ENCODE peak calls at places on chromosomes 7 and 10, in five cellular contexts. I is esophagus squamous epithelium, F is right atrium auricular region, X is AG04450, V is HL-60. E is an unnamed sample. For H3K27me3, the result is how much of the 10 kb centered on the place peaks cover.

GRCh38 chr10:48523820-48524758 is 80.8 kb downstream of the ARHGAP22 start:
- DNase-seq in I (no peak), F (no peak), X (no peak), V (no peak), E (no peak)

GRCh38 chr7:139153832-139154231 is 44.3 kb upstream of the ZC3HAV1 start:
- DNase-seq in I (no peak), F (no peak), X (peak), V (no peak), E (no peak)

GRCh38 chr10:70914316-70914864 is 26.0 kb upstream of the PCBD1 start:
- DNase-seq in I (no peak), F (no peak), X (no peak), V (no peak), E (no peak)

GRCh38 chr7:97871659-97872024 is 566 bp downstream of the ASNS start:
- DNase-seq in I (no peak), F (no peak), X (no peak), V (no peak), E (no peak)

GRCh38 chr10:2897619-2898508 is 169.5 kb upstream of the PFKP start:
- DNase-seq in I (no peak), F (peak), X (no peak), V (no peak), E (no peak)

GRCh38 chr7:11847336-11847735 is 15.3 kb upstream of the THSD7A start:
- DNase-seq in I (no peak), F (no peak), X (no peak), V (no peak), E (no peak)

GRCh38 chr10:14450041-14450491 is 119.3 kb upstream of the FRMD4A start:
- DNase-seq in I (no peak), F (no peak), X (no peak), V (no peak), E (no peak)

GRCh38 chr7:26918241-26918640 is 53.9 kb upstream of the SKAP2 start:
- DNase-seq in I (no peak), F (no peak), X (no peak), V (no peak), E (no peak)

GRCh38 chr10:1041514-1041913 is 7.4 kb downstream of the IDI1 start:
- DNase-seq in I (no peak), F (no peak), X (no peak), V (no peak), E (no peak)

GRCh38 chr7:158403013-158403821 is 184.4 kb downstream of the PTPRN2 start:
- DNase-seq in I (no peak), F (no peak), X (no peak), V (no peak), E (no peak)

GRCh38 chr10:102398172-102399020 is 2.9 kb downstream of the NFKB2 start:
- DNase-seq in I (no peak), F (no peak), X (no peak), V (no peak), E (no peak)

GRCh38 chr10:1061930-1062769 is 6.0 kb downstream of the WDR37 start:
- DNase-seq in I (no peak), F (no peak), X (no peak), V (no peak), E (no peak)

GRCh38 chr7:2953099-2953498 is 90.6 kb downstream of the CARD11 start:
- DNase-seq in I (no peak), F (no peak), X (no peak), V (no peak), E (peak)

GRCh38 chr7:77687100-77687746 is 9.0 kb upstream of the RSBN1L start:
- DNase-seq in I (no peak), F (no peak), X (peak), V (no peak), E (no peak)

GRCh38 chr10:24541239-24541753 is 182.4 kb downstream of the ARHGAP21 start:
- DNase-seq in I (no peak), F (no peak), X (no peak), V (no peak), E (no peak)

GRCh38 chr10:3330687-3331086 is 158.1 kb upstream of the PITRM1 start:
- DNase-seq in I (no peak), F (no peak), X (peak), V (peak), E (no peak)

GRCh38 chr10:49398986-49399385 is 3.1 kb upstream of the DRGX start:
- DNase-seq in I (no peak), F (no peak), X (no peak), V (no peak), E (no peak)

GRCh38 chr7:112701456-112701855 is 88.7 kb downstream of the TMEM168 start:
- DNase-seq in I (no peak), F (no peak), X (no peak), V (no peak), E (no peak)

GRCh38 chr7:13276977-13277376 is 589.5 kb downstream of the ARL4A start:
- DNase-seq in I (no peak), F (no peak), X (no peak), V (no peak), E (no peak)

GRCh38 chr7:22129819-22130580 is 184.3 kb upstream of the CDCA7L start:
- DNase-seq in I (no peak), F (no peak), X (no peak), V (no peak), E (no peak)

GRCh38 chr7:74429153-74429747 is 24.5 kb upstream of the GTF2IRD1 start:
- DNase-seq in I (no peak), F (no peak), X (peak), V (no peak), E (no peak)

GRCh38 chr10:54869022-54869421 is 68.0 kb upstream of the PCDH15 start:
- DNase-seq in I (no peak), F (no peak), X (no peak), V (no peak), E (no peak)

GRCh38 chr10:16828731-16829175 is 11.5 kb upstream of the RSU1 start:
- DNase-seq in I (no peak), F (no peak), X (no peak), V (no peak), E (peak)
- H3K27ac ChIP-seq in I (peak), F (no peak), X (no peak), V (no peak), E (no peak)

DNA sequence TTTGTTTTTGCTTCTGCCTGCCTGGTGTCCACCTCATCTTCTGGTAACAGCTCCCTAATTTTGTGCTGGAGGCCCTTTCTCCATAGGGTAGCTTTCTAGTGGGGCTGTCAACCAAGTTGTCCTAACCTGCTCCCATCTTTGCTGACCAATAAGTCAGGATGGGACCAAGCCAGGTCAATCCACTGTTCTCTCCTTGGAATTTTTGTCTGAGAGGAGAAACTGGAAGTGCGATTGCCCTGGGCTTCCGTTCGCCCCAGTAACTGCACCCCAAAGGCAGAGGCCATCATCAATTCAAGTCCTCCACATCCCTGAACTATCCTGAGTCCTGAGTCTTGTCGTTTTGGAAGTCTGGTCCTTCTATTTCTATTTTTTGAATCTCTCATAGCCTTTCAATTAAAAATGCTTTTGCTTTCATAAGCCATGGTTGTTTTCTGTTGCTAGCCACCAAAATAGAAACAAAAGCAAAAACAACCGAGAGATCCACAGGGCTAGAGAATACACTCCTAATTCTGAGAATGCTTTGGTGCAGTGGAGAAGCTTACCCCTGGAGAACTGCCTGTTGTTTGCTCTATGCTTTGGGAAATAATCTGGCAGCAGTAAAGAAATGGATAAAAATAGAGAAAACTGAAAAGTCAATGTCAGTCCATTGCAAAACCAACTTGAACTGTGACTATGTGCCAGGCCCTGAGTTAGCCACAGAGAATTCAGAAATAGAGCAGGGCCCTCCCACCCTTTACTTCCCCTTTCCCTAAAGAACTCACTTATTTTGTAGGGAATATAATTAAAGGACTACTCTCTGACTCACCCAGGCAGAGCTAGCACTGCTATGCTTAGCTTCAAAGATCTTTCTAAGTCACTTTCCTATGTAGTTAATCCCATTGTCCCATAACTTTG is 368.1 kb downstream of the CXCL12 start:
- DNase-seq in I (no peak), F (no peak), X (no peak), V (no peak), E (no peak)
- H3K4me3 ChIP-seq in I (no peak), F (no peak), X (no peak), V (no peak), E (no peak)

DNA sequence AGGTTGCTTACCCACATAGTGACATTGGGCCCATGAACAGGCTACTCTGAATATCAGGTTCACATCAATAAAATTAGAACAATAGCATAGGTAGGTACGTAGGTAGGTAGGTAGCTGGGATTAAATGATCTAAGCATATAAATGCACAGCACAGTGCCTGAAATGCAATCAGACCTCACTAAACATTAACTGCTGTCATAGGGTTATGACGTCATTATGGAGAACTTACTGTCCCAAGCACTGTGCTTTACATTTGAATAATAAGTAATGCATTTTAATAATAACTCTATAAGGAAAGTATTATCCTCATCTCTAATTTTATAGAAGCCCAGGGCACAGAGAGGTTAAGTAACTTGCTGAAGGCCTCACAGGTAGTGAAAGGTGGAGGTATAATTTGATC is 112.5 kb downstream of the RPS24 start:
- DNase-seq in I (no peak), F (no peak), X (no peak), V (no peak), E (no peak)
- H3K27me3 ChIP-seq in I (under half), F (under half), X (under half), V (under half), E (under half)

GRCh38 chr10:119443441-119443840 is 99.1 kb downstream of the RGS10 start:
- DNase-seq in I (no peak), F (no peak), X (no peak), V (no peak), E (no peak)

GRCh38 chr10:119443970-119444660 is 98.4 kb downstream of the RGS10 start:
- DNase-seq in I (no peak), F (no peak), X (no peak), V (no peak), E (no peak)

GRCh38 chr10:119442758-119443060 is 99.8 kb downstream of the RGS10 start:
- DNase-seq in I (no peak), F (no peak), X (no peak), V (no peak), E (no peak)

GRCh38 chr10:119441151-119441821 is 101.2 kb downstream of the RGS10 start:
- DNase-seq in I (no peak), F (peak), X (peak), V (no peak), E (no peak)

GRCh38 chr10:119441921-119442757 is 100.4 kb downstream of the RGS10 start:
- DNase-seq in I (no peak), F (no peak), X (no peak), V (no peak), E (no peak)
- H3K27ac ChIP-seq in I (peak), F (peak), X (peak), V (no peak), E (no peak)

DNA sequence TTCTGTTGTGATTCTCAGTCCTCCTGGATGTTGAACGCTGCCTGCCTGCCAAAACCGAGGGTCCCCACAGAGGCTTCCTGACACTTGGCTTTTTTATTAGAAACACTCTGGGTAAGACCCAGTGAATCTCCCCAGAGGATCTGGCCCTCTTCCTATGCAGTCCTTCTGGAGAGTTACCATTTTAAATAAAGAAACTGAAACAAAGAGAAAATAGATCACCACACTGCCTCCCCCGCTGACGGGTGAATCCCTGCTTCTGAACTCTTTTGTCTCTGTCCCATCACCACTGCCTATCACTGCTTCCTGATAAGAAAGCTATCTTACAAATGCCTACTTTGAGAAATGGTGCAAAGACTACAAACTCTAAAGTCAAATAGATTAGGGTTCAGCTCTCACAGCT is 79.4 kb upstream of the PPP1R3C start:
- DNase-seq in I (no peak), F (no peak), X (no peak), V (no peak), E (no peak)
- H3K4me3 ChIP-seq in I (no peak), F (no peak), X (no peak), V (no peak), E (no peak)

DNA sequence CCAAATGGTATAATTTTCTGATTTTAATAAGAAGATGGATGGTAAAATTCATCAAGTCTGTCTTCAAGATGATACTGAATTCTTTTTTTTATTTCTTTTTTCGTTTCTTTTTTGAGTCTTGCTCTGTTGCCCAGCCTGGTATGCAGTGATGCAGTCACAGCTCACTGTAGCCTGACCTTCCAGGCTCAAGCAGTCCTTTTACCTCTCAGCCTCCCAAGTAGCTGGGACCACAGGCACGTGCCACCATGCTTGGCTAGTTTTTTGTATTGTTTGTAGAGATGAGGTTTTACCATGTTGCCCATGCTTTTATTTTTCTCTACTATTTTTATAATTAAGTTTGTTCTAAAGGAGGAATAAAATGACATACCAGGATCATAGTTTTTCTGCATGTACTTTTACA is 52.1 kb upstream of the HELLS start:
- DNase-seq in I (no peak), F (no peak), X (no peak), V (no peak), E (no peak)
- H3K27me3 ChIP-seq in I (under half), F (under half), X (under half), V (under half), E (under half)

DNA sequence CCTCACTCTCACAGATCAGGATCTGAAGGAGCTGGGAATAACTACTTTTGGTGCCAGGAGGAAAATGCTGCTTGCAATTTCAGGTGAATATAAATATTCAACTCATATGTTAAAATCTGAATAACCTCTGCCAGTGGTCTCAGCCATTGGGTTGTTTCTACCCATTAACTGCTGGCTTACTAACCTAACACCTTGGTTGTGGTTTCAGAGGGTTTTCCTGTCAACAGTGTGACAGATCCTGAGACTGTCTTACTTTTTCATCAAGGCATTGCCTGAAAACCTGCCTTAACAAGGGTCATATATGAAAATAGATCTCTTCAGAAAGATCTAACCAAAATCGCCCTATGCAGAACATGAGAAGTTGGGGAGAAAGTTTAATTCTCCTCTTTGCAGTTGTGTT is 307.7 kb downstream of the BICC1 start:
- DNase-seq in I (no peak), F (no peak), X (no peak), V (no peak), E (no peak)
- H3K27ac ChIP-seq in I (no peak), F (no peak), X (no peak), V (no peak), E (no peak)

GRCh38 chr10:80199828-80200227 is 5.5 kb downstream of the ANXA11 start:
- DNase-seq in I (no peak), F (peak), X (no peak), V (no peak), E (no peak)
- H3K4me3 ChIP-seq in I (no peak), F (peak), X (no peak), V (no peak), E (no peak)

GRCh38 chr7:37920619-37921339 is at the start of gene EPDR1:
- DNase-seq in I (no peak), F (no peak), X (no peak), V (no peak), E (peak)

GRCh38 chr7:37916017-37916672 is 472 bp downstream of the SFRP4 start:
- DNase-seq in I (no peak), F (no peak), X (no peak), V (no peak), E (no peak)

GRCh38 chr7:37916673-37917660 is at the start of gene SFRP4:
- DNase-seq in I (no peak), F (no peak), X (no peak), V (no peak), E (peak)

GRCh38 chr7:37920305-37920618 is 178 bp upstream of the EPDR1 start:
- DNase-seq in I (no peak), F (no peak), X (no peak), V (no peak), E (no peak)

GRCh38 chr7:37918526-37918925 is 1.9 kb upstream of the SFRP4 start:
- DNase-seq in I (no peak), F (no peak), X (no peak), V (no peak), E (no peak)
- H3K27me3 ChIP-seq in I (under half), F (under half), X (under half), V (under half), E (under half)

DNA sequence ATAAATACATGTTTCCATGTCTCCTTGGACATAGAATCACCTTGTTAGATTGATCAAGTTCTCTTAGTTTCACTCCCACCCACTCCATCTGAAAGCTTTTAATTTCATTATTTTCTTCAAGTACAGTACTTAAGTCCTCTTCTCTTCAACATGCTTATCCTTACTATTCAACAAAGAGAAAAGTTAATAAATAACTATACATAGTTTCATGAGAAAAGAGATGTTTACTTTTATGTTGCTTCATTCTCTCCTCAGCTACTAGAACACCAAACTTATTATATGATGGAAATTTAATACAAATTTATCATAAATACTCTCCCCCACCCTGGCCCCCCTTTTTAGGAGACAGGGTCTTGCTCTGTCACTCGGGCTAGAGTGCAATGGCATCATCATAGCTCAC is 33.5 kb downstream of the ASZ1 start:
- DNase-seq in I (no peak), F (no peak), X (no peak), V (no peak), E (no peak)
- H3K27ac ChIP-seq in I (no peak), F (no peak), X (no peak), V (no peak), E (no peak)